ENCODE peak calls at places on chromosomes 12 and 14, in five cellular contexts. K, V, N, E and U are unnamed samples.

GRCh38 chr12:2679816-2680675 is 114.7 kb upstream of the FKBP4 start:
- DNase-seq in K (no peak), V (no peak), N (no peak), E (no peak), U (no peak)

GRCh38 chr14:96888593-96888992 is 91.4 kb downstream of the VRK1 start:
- DNase-seq in K (no peak), V (no peak), N (no peak), E (no peak), U (no peak)

GRCh38 chr14:69342928-69343525 is 55.1 kb downstream of the ERH start:
- DNase-seq in K (no peak), V (no peak), N (no peak), E (peak), U (no peak)

GRCh38 chr14:96821501-96821900 is 24.3 kb downstream of the VRK1 start:
- DNase-seq in K (peak), V (no peak), N (no peak), E (no peak), U (no peak)

GRCh38 chr14:64069634-64070359 is 217.0 kb downstream of the SYNE2 start:
- DNase-seq in K (no peak), V (no peak), N (no peak), E (no peak), U (no peak)

GRCh38 chr14:59870277-59871165 is at the start of gene RTN1:
- DNase-seq in K (peak), V (peak), N (peak), E (peak), U (peak)

GRCh38 chr12:90989617-90990232 is 15.0 kb downstream of the EPYC start:
- DNase-seq in K (no peak), V (no peak), N (no peak), E (no peak), U (no peak)

GRCh38 chr14:99569725-99570541 is 34.1 kb downstream of the CCDC85C start:
- DNase-seq in K (no peak), V (no peak), N (no peak), E (no peak), U (no peak)

GRCh38 chr12:47004634-47005033 is 74.8 kb upstream of the PCED1B start:
- DNase-seq in K (no peak), V (no peak), N (no peak), E (peak), U (peak)

GRCh38 chr12:104011265-104011664 is 38.7 kb downstream of the GLT8D2 start:
- DNase-seq in K (peak), V (no peak), N (peak), E (no peak), U (no peak)

GRCh38 chr12:108360487-108360886 is 21.4 kb upstream of the CMKLR1 start:
- DNase-seq in K (peak), V (no peak), N (peak), E (no peak), U (no peak)

GRCh38 chr14:103492156-103492555 is 30.5 kb downstream of the CKB start:
- DNase-seq in K (no peak), V (no peak), N (no peak), E (no peak), U (no peak)

GRCh38 chr14:32019271-32019670 is 57.8 kb upstream of the ARHGAP5 start:
- DNase-seq in K (no peak), V (no peak), N (no peak), E (no peak), U (no peak)

GRCh38 chr12:66482880-66483279 is 180.6 kb downstream of the HELB start:
- DNase-seq in K (no peak), V (no peak), N (no peak), E (no peak), U (peak)

GRCh38 chr14:103927566-103927965 is 690 bp upstream of the TDRD9 start:
- DNase-seq in K (no peak), V (no peak), N (no peak), E (no peak), U (no peak)

GRCh38 chr12:127083028-127083949 is 1183.7 kb upstream of the TMEM132C start:
- DNase-seq in K (peak), V (no peak), N (peak), E (peak), U (peak)

GRCh38 chr12:106205208-106206069 is 42.4 kb downstream of the CKAP4 start:
- DNase-seq in K (peak), V (no peak), N (no peak), E (peak), U (no peak)

GRCh38 chr14:69615471-69616407 is 4.3 kb downstream of the SUSD6 start:
- DNase-seq in K (peak), V (no peak), N (peak), E (peak), U (peak)

GRCh38 chr12:104576980-104577925 is 120.5 kb downstream of the CHST11 start:
- DNase-seq in K (no peak), V (no peak), N (peak), E (no peak), U (no peak)

GRCh38 chr12:132583736-132584135 is 26.6 kb downstream of the LRCOL1 start:
- DNase-seq in K (no peak), V (no peak), N (no peak), E (no peak), U (peak)

GRCh38 chr12:97943359-97943758 is 480.8 kb downstream of the RMST start:
- DNase-seq in K (no peak), V (no peak), N (peak), E (no peak), U (no peak)

GRCh38 chr12:53476769-53477209 is 22.5 kb downstream of the MAP3K12 start:
- DNase-seq in K (no peak), V (peak), N (peak), E (no peak), U (peak)

GRCh38 chr12:2179953-2180736 is 127.4 kb downstream of the CACNA1C start:
- DNase-seq in K (peak), V (no peak), N (peak), E (peak), U (no peak)

GRCh38 chr12:55972045-55972843 is 1.6 kb upstream of the RAB5B start:
- DNase-seq in K (peak), V (no peak), N (peak), E (no peak), U (no peak)

GRCh38 chr14:85466678-85467077 is 63.3 kb upstream of the FLRT2 start:
- DNase-seq in K (peak), V (no peak), N (peak), E (no peak), U (no peak)

GRCh38 chr12:98983647-98984046 is 338.6 kb downstream of the APAF1 start:
- DNase-seq in K (no peak), V (no peak), N (peak), E (no peak), U (no peak)

GRCh38 chr12:118984206-118984943 is 3.0 kb downstream of the SRRM4 start:
- DNase-seq in K (no peak), V (no peak), N (no peak), E (no peak), U (no peak)

GRCh38 chr14:64510825-64511679 is 6.5 kb downstream of the ZBTB1 start:
- DNase-seq in K (peak), V (peak), N (peak), E (peak), U (peak)

GRCh38 chr12:54005853-54006699 is 2.7 kb upstream of the HOXC8 start:
- DNase-seq in K (peak), V (peak), N (peak), E (peak), U (peak)

GRCh38 chr12:47408171-47408871 is 297.5 kb downstream of the RPAP3 start:
- DNase-seq in K (peak), V (peak), N (no peak), E (peak), U (no peak)

GRCh38 chr12:22653075-22653474 is 28.1 kb downstream of the ETNK1 start:
- DNase-seq in K (no peak), V (no peak), N (peak), E (no peak), U (peak)

GRCh38 chr14:104104006-104104901 is 18.8 kb downstream of the ASPG start:
- DNase-seq in K (no peak), V (no peak), N (no peak), E (peak), U (no peak)

GRCh38 chr12:90124289-90124688 is 415.7 kb upstream of the ATP2B1 start:
- DNase-seq in K (no peak), V (no peak), N (no peak), E (no peak), U (no peak)

GRCh38 chr12:103800252-103800771 is 40.7 kb downstream of the NT5DC3 start:
- DNase-seq in K (no peak), V (no peak), N (peak), E (peak), U (peak)

GRCh38 chr12:88153959-88154358 is 11.9 kb downstream of the TMTC3 start:
- DNase-seq in K (peak), V (no peak), N (peak), E (no peak), U (peak)

GRCh38 chr14:69048456-69048855 is 69.4 kb upstream of the ACTN1 start:
- DNase-seq in K (peak), V (no peak), N (peak), E (peak), U (no peak)

GRCh38 chr14:75448209-75448608 is 20.4 kb downstream of the JDP2 start:
- DNase-seq in K (no peak), V (no peak), N (peak), E (no peak), U (no peak)

GRCh38 chr14:52960627-52961026 is 9.8 kb upstream of the FERMT2 start:
- DNase-seq in K (peak), V (no peak), N (no peak), E (no peak), U (no peak)
- TF ChIP-seq CTCF in K (no peak), V (no peak), N (no peak), E (no peak), U (no peak)

DNA sequence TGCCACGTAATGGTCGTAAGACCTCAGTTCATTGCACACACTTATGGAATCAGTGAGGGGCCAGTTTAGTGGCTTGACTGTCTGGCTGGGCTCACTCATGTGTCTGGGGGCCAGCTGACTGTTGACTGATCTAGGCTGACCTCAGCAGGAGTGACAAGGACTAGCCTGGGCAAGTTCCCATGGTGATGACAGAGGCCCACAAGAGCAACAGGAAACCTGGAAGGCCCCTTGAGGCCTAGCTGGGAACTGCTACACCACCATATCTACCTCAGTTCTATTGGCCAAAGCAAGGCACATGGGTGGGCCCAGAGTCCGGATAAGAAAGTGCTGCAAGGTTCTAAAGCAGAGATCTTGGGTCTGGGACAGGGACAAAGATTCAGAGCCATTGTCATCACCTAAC is 21.3 kb upstream of the RFLNA start:
- DNase-seq in K (peak), V (peak), N (peak), E (no peak), U (peak)
- TF ChIP-seq CTCF in K (peak), V (peak), N (peak), E (no peak), U (peak)

DNA sequence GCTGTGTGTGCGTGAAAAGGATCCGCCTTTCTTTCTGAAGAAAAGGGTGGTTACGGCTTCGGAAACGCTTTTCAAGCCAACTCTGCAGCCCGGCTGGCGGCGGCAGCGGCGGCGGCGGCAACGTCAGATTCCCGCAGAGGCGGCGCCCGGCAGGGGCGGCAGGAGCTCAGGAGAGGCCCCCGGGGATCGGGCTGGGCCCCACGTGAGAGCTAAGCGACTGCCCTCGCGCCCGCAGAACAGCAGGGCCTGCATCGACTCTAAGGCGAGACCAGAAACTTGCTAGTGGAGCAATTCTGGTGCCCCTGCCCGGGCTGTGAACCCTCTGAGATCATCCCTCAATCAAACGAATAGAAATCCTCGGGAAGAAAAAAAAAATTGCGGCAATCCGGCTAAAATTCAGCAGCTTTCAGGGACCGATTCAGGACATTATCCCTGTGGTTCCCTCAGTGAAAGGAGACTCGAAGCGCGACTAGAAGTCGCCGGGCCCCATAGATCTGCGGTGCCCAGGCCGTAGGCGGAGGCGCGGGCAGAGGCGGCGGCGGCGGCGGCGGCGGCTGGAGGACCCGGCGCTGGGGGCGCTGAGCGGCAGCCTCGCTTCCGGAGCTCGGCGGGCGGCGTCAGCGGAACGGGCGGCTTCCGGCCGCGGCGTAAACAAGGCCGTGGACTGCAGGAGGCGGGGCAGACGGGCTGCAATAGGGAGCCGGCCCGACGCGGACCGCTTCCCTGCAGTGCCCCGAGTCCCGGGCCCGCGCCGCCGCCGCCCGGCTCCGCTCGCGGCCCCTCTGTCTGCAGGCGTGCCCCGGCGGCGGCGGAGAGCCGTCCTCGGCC is at the start of gene KLHDC2:
- DNase-seq in K (peak), V (peak), N (peak), E (peak), U (peak)
- TF ChIP-seq CTCF in K (no peak), V (no peak), N (no peak), E (peak), U (peak)

GRCh38 chr12:122880155-122880605 is 15.7 kb downstream of the VPS37B start:
- DNase-seq in K (no peak), V (no peak), N (no peak), E (no peak), U (no peak)

GRCh38 chr12:122878780-122879612 is 16.9 kb downstream of the VPS37B start:
- DNase-seq in K (no peak), V (no peak), N (no peak), E (no peak), U (no peak)

GRCh38 chr12:122884091-122884826 is 11.7 kb downstream of the VPS37B start:
- DNase-seq in K (no peak), V (no peak), N (no peak), E (no peak), U (no peak)

GRCh38 chr12:122882908-122883563 is 12.9 kb downstream of the VPS37B start:
- DNase-seq in K (no peak), V (no peak), N (no peak), E (no peak), U (no peak)

DNA sequence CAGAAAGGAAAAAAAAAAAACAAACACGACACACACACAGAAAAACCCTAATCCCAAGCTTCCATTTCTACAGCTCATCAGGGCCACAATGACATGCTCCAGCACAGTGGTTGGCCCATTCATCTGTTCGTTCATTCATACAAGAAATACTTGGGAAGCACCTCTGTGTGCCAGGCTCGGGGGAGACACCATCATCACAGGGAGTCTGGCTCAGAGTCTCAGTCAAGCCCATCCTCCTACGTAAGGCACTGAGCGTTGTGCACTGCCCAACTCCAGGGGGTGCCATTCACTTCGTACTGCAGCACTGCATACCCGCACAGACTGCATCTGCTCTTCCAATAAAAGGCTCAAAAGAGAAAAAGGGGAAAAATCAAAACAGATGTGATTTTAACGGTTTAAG is 15.3 kb downstream of the VPS37B start:
- DNase-seq in K (no peak), V (peak), N (peak), E (no peak), U (peak)
- TF ChIP-seq CTCF in K (peak), V (no peak), N (peak), E (peak), U (peak)